ENCODE peak calls at places on chromosome 21, in six cellular contexts. J is stomach, T is HepG2, E is breast epithelium, P is heart right ventricle, M is brain microvascular endothelial cell. F is an unnamed sample.

GRCh38 chr21:40516336-40516735 is 330.6 kb downstream of the DSCAM start:
- DNase-seq in E (no peak), P (no peak), M (no peak), T (no peak), J (no peak), F (no peak)

GRCh38 chr21:43814215-43815106 is 25.1 kb downstream of the RRP1 start:
- DNase-seq in J (no peak), E (no peak), T (no peak), P (no peak), M (no peak), F (no peak)

GRCh38 chr21:34822957-34823356 is 154.2 kb downstream of the CLIC6 start:
- DNase-seq in M (peak), P (no peak), J (no peak), T (no peak), E (no peak), F (no peak)

GRCh38 chr21:21688877-21689276 is 690.7 kb downstream of the NCAM2 start:
- DNase-seq in M (no peak), T (no peak), E (no peak), J (no peak), P (peak), F (no peak)

GRCh38 chr21:41378849-41379248 is 17.0 kb downstream of the MX2 start:
- DNase-seq in T (no peak), M (no peak), E (no peak), P (no peak), J (no peak), F (no peak)

GRCh38 chr21:46116846-46117585 is 19.1 kb downstream of the COL6A2 start:
- DNase-seq in E (peak), M (no peak), P (peak), T (no peak), J (no peak), F (no peak)

GRCh38 chr21:25717491-25718139 is 17.1 kb downstream of the ATP5PF start:
- DNase-seq in T (no peak), E (no peak), P (no peak), M (peak), J (no peak), F (no peak)

GRCh38 chr21:41121785-41122415 is 46.1 kb upstream of the BACE2 start:
- DNase-seq in J (peak), T (peak), M (peak), E (peak), P (peak), F (peak)

GRCh38 chr21:18832950-18833349 is 429.4 kb upstream of the TMPRSS15 start:
- DNase-seq in J (no peak), E (no peak), T (no peak), M (peak), P (no peak), F (no peak)

GRCh38 chr21:46500224-46500861 is 41.7 kb downstream of the DIP2A start:
- DNase-seq in M (no peak), J (no peak), P (no peak), T (peak), E (no peak), F (peak)

GRCh38 chr21:32209580-32209979 is 69.3 kb downstream of the MIS18A start:
- DNase-seq in E (no peak), T (no peak), M (no peak), J (no peak), P (no peak), F (no peak)

GRCh38 chr21:41634858-41635257 is 126.9 kb upstream of the TMPRSS2 start:
- DNase-seq in M (peak), E (no peak), P (no peak), J (no peak), T (no peak), F (no peak)

GRCh38 chr21:35352066-35352770 is 303.1 kb upstream of the RUNX1 start:
- DNase-seq in P (no peak), T (no peak), M (peak), E (no peak), J (no peak), F (no peak)

GRCh38 chr21:18760247-18760646 is 356.7 kb upstream of the TMPRSS15 start:
- DNase-seq in P (no peak), M (no peak), J (no peak), E (no peak), T (no peak), F (no peak)

GRCh38 chr21:33670076-33670475 is 27.8 kb downstream of the ITSN1 start:
- DNase-seq in T (no peak), P (no peak), J (no peak), M (no peak), E (no peak), F (no peak)

GRCh38 chr21:34276711-34277425 is 86.9 kb upstream of the KCNE2 start:
- DNase-seq in E (no peak), J (no peak), M (no peak), P (no peak), T (no peak), F (peak)

GRCh38 chr21:46568562-46568961 is 36.3 kb downstream of the S100B start:
- DNase-seq in J (no peak), P (no peak), M (no peak), E (no peak), T (no peak), F (no peak)

GRCh38 chr21:31733521-31734149 is 1.7 kb upstream of the SCAF4 start:
- DNase-seq in M (no peak), E (no peak), T (no peak), J (no peak), P (no peak), F (no peak)

GRCh38 chr21:46425061-46425460 is 33.6 kb upstream of the DIP2A start:
- DNase-seq in T (no peak), E (no peak), P (no peak), J (no peak), M (no peak), F (no peak)

GRCh38 chr21:46397211-46397905 is 61.3 kb upstream of the DIP2A start:
- DNase-seq in M (no peak), E (no peak), P (no peak), T (no peak), J (no peak), F (no peak)

GRCh38 chr21:14491269-14491681 is 54.8 kb downstream of the SAMSN1 start:
- DNase-seq in E (no peak), J (no peak), M (no peak), P (no peak), T (no peak), F (no peak)

GRCh38 chr21:39625211-39625895 is 12.6 kb downstream of the B3GALT5 start:
- DNase-seq in T (no peak), P (no peak), M (no peak), E (no peak), J (no peak), F (no peak)

GRCh38 chr21:24272527-24272938 is 1334.7 kb downstream of the MRPL39 start:
- DNase-seq in J (no peak), M (no peak), P (no peak), T (no peak), E (no peak), F (no peak)

GRCh38 chr21:32372755-32373154 is 20.1 kb downstream of the URB1 start:
- DNase-seq in E (no peak), J (no peak), P (no peak), M (no peak), T (no peak), F (no peak)

GRCh38 chr21:15057290-15057689 is 7.5 kb downstream of the NRIP1 start:
- DNase-seq in E (no peak), J (no peak), P (no peak), T (no peak), M (no peak), F (no peak)

GRCh38 chr21:39187141-39187540 is 3.9 kb upstream of the PSMG1 start:
- DNase-seq in E (no peak), P (no peak), J (no peak), M (no peak), T (no peak), F (no peak)

GRCh38 chr21:36769051-36769867 is 70.3 kb downstream of the SIM2 start:
- DNase-seq in T (no peak), E (no peak), J (no peak), P (no peak), M (no peak), F (no peak)

DNA sequence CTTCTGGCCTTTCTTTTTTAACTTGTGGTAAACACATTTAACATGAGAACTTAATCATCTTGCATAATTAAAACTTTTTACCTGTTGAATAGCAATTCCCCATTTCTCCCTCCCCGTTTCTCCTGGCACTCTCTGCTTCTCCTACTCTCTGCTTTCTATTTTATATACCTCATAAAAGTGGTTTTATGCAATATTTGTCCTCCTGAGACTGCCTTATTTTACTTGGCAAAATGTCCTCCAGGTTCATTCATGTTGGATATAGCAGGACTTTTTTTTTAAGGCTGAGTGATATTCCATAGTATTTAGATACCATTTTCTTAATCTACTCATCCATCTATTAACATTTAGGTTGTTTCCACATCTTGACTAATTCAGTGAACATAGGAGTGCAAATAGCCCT is 35.0 kb downstream of the BTG3 start:
- DNase-seq in M (no peak), T (no peak), P (no peak), E (no peak), J (no peak), F (no peak)
- TF ChIP-seq CTCF in M (no peak), T (no peak), P (no peak), E (no peak), J (no peak), F (no peak)

GRCh38 chr21:29300547-29301138 is 1.9 kb downstream of the BACH1 start:
- DNase-seq in M (no peak), T (no peak), E (no peak), P (no peak), J (no peak), F (peak)

GRCh38 chr21:29299906-29300546 is 1.3 kb downstream of the BACH1 start:
- DNase-seq in J (peak), E (no peak), P (peak), M (peak), T (peak), F (peak)

GRCh38 chr21:29303301-29303700 is 4.6 kb downstream of the BACH1 start:
- DNase-seq in M (no peak), T (no peak), J (no peak), E (no peak), P (no peak), F (no peak)

GRCh38 chr21:29302340-29302991 is 3.7 kb downstream of the BACH1 start:
- DNase-seq in P (no peak), J (no peak), T (no peak), M (no peak), E (no peak), F (no peak)

GRCh38 chr21:29301703-29302102 is 3.0 kb downstream of the BACH1 start:
- DNase-seq in E (no peak), J (no peak), P (no peak), T (no peak), M (no peak), F (no peak)
- H3K4me3 ChIP-seq in E (peak), J (no peak), P (peak), T (peak), M (peak), F (peak)

DNA sequence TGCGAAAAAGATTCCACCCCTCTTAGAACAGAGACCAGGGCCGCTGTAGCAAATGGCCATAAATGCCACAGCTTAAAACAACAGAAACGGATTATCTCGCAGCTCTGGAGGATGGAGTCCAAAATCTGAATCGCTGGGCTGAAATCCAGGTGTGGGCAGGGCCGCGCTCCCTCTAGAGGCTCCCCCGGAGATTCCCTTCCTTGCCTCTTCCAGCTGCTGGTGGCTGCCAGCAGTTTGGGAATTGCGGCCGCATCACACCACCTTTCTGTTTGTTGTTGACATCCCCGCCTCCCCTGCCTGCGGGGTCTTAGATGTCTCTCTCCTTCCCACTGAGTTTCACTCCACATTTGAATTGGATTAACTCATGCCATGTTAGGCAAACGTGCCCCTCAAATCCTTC is 15.6 kb downstream of the PDE9A start:
- DNase-seq in J (no peak), T (peak), E (no peak), P (peak), M (no peak), F (no peak)
- TF ChIP-seq CTCF in J (no peak), T (peak), E (no peak), P (peak), M (peak), F (no peak)

GRCh38 chr21:16082038-16082816 is 352.4 kb downstream of the USP25 start:
- DNase-seq in M (no peak), E (no peak), J (no peak), T (no peak), P (no peak), F (no peak)
- H3K4me3 ChIP-seq in M (no peak), E (peak), J (no peak), T (no peak), P (no peak), F (no peak)

DNA sequence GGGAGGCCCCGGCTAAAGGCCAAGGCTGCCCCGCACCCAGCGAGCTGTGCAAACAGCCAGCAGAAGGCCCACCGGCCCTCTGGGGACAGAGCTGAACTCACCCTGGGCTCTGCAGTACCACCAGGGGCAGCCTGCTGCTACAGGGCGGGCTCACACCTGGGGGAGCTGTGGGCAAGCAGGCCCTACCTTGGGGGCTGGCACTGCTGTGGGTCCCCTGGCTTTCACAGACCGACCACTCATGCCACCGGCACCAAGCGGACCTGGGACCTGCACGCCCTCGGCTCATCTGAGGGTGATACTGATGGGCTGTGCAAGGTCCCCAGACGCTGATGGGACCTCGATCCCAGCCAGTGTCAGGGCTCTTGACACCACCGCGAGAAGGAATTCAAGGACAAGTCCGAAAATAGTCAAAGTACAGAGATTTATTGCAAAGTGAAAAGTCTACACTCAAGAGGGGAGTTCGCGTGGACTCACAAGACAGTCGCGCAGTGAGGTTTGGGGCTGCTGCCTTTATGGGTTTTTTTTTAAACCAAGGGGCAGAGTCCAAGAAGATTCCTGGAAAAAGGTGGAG is 61.0 kb upstream of the ADARB1 start:
- DNase-seq in M (no peak), J (no peak), T (peak), E (no peak), P (no peak), F (no peak)
- TF ChIP-seq CTCF in M (peak), J (no peak), T (peak), E (no peak), P (no peak), F (no peak)

DNA sequence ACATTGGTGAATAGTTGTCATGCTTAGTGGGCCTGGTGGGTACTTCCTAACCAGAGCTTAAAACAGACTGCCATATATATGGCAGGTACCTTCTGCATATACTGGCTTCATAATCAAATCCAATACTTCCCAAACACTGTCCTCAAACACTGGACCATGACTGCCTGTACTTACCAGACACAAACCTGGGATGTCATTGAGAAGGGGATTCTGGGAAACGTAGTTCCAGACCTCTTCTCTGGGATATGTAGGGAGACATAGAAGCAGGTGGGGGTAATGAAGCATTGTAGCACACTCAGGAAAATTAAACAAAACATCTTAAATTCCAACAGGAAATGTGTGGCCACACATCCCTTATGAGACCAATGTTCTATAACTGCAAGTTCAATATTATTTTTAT is 76.5 kb upstream of the ADAMTS5 start:
- DNase-seq in M (no peak), P (no peak), J (no peak), T (no peak), E (no peak), F (no peak)
- H3K4me3 ChIP-seq in M (no peak), P (no peak), J (no peak), T (no peak), E (no peak), F (no peak)

GRCh38 chr21:38170283-38170682 is 86.5 kb upstream of the KCNJ15 start:
- DNase-seq in M (peak), P (no peak), T (no peak), J (peak), E (no peak), F (no peak)

GRCh38 chr21:38171723-38172344 is 85.0 kb upstream of the KCNJ15 start:
- DNase-seq in J (no peak), T (no peak), E (no peak), M (peak), P (no peak), F (no peak)

GRCh38 chr21:38175321-38175720 is 81.5 kb upstream of the KCNJ15 start:
- DNase-seq in J (no peak), P (no peak), T (no peak), M (no peak), E (no peak), F (no peak)

GRCh38 chr21:38167345-38167744 is 89.4 kb upstream of the KCNJ15 start:
- DNase-seq in J (no peak), T (no peak), M (no peak), P (no peak), E (no peak), F (no peak)

DNA sequence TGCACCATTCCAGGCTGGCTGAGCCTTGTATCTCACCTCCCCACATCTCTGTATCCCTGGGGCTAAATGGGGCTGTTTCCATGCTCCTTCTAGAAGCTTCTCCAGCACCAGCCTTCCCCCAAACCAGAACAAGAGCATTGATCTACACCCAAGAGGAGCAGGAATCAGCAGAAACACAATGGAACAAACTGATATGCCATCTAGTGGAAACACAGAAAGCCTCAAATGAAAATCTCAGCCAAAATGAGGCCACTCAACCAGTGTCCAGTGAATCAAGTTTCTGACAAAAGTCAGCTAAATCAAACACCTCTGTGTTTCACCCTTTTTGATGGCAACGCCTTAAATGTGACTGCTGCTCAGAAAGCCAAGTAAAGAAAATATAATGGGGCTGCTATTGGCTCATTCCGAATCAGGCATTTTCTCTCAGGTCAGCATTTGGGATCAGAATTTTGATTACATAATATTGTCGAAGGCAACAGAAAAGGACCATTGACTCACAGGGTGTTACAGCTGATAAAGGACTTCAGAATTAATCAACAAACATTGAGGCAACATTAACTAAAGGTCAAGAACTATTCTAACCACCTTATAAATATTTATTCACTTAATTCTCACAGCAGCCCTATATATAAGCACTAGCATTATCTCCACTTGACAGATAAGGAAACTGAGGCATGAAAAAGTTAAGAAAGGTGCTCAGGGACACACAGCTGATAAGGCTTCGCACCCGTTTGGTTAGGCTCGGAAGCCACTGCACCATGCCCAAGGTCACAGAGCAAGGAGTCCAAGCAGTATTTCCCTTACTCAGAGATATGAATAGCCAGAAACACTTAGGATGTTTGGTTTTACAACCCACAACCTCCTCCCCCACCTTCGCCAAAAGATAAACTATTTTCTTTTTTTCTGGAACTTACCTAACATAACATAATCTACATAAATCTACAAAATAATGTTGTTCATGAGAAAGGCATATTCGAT is 85.8 kb upstream of the KCNJ15 start:
- DNase-seq in J (peak), E (no peak), M (no peak), T (no peak), P (no peak), F (no peak)
- TF ChIP-seq CTCF in J (no peak), E (no peak), M (peak), T (no peak), P (no peak), F (no peak)